ENCODE peak calls at places on chromosomes 4 and X, in ten cellular contexts. T, X, R, C, U, N, Z, A, I and K are unnamed samples.

GRCh38 chr4:89754531-89754930 is 82.4 kb downstream of the SNCA start:
- DNase-seq in T (no peak), X (no peak), R (no peak), C (no peak), U (no peak), N (peak; percentile 43), Z (no peak), A (no peak), I (no peak), K (no peak)

GRCh38 chr4:6732441-6733357 is 16.7 kb downstream of the BLOC1S4 start:
- DNase-seq in T (peak; percentile 85), X (no peak), R (no peak), C (no peak), U (peak; percentile 94), N (peak; percentile 96), Z (peak; percentile 80), A (peak; percentile 48), I (peak; percentile 93), K (peak; percentile 85)

GRCh38 chrX:53073115-53073581 is 9.0 kb upstream of the TSPYL2 start:
- DNase-seq in T (no peak), X (no peak), R (no peak), C (no peak), U (no peak), N (no peak), Z (no peak), A (no peak), I (no peak), K (no peak)

GRCh38 chrX:14409341-14409740 is 120.0 kb upstream of the GLRA2 start:
- DNase-seq in T (no peak), X (no peak), R (no peak), C (no peak), U (no peak), N (no peak), Z (no peak), A (no peak), I (no peak), K (peak; percentile 22)

GRCh38 chr4:40586034-40586433 is 43.6 kb downstream of the RBM47 start:
- DNase-seq in T (no peak), X (no peak), R (no peak), C (no peak), U (peak; percentile 47), N (peak; percentile 53), Z (no peak), A (no peak), I (no peak), K (no peak)

GRCh38 chr4:25154594-25155265 is 5.5 kb downstream of the SEPSECS start:
- DNase-seq in T (peak; percentile 31), X (no peak), R (no peak), C (no peak), U (no peak), N (no peak), Z (no peak), A (no peak), I (no peak), K (no peak)

GRCh38 chr4:108359936-108360681 is 191.4 kb upstream of the LEF1 start:
- DNase-seq in T (no peak), X (no peak), R (no peak), C (peak; percentile 70), U (no peak), N (no peak), Z (no peak), A (no peak), I (no peak), K (no peak)

GRCh38 chr4:8494983-8495548 is 54.5 kb downstream of the TRMT44 start:
- DNase-seq in T (no peak), X (no peak), R (no peak), C (no peak), U (no peak), N (no peak), Z (no peak), A (no peak), I (no peak), K (no peak)

GRCh38 chrX:129981752-129982299 is 609 bp upstream of the BCORL1 start:
- DNase-seq in T (no peak), X (no peak), R (peak; percentile 13), C (no peak), U (no peak), N (no peak), Z (no peak), A (no peak), I (no peak), K (no peak)

GRCh38 chrX:129981207-129981553 is 1.3 kb upstream of the BCORL1 start:
- DNase-seq in T (no peak), X (no peak), R (no peak), C (no peak), U (no peak), N (no peak), Z (no peak), A (no peak), I (no peak), K (no peak)

GRCh38 chrX:129983575-129984131 is 1.2 kb downstream of the BCORL1 start:
- DNase-seq in T (no peak), X (no peak), R (no peak), C (no peak), U (no peak), N (no peak), Z (peak; percentile 65), A (no peak), I (no peak), K (no peak)

GRCh38 chrX:129982300-129983246 is at the start of gene BCORL1:
- DNase-seq in T (peak; percentile 90), X (peak; percentile 66), R (peak; percentile 83), C (peak; percentile 97), U (peak; percentile 89), N (peak; percentile 92), Z (peak; percentile 97), A (peak; percentile 91), I (peak; percentile 96), K (peak; percentile 84)

DNA sequence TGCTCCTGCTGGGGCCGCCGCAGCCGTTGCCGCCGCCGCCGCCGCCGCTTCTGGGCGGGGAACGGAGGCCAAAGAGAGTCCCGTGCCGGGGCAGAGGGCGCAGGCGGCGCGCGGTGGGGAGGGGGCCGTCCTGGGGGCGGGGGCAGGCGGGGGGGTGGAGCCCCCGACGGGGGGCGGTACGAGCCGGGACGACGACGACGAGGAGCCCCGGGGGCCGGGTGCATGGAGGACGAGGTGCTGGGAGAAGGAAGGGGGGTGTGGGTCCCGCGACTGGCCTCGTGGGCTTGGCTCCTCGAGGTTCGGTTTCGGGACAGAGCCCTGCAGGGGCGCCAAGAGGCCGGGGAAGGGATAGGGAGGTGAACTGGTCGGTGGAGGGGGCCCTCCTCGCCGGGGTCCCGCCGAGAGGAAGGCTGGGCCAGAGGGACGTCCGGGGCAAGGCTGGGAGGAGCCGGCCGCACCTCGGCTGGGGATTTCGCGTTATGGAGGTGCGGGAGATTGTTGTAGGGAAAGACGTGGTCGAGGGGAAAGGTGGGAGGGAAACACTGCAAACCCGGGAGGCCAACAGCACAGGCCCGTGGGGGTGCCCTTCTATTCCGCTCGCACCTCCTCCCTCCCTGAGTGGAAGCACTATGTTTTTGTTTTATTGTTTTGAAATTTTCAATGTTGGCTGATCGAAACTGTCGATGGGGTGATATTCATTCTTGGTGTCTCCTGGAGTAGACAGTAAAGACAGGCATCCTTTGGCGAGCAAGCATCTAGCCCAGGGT is 1.9 kb downstream of the BCORL1 start:
- DNase-seq in T (no peak), X (no peak), R (peak; percentile 29), C (no peak), U (no peak), N (peak; percentile 3), Z (peak; percentile 67), A (no peak), I (peak; percentile 21), K (no peak)
- H3K27ac ChIP-seq in T (peak overlapping the region; percentile 55), X (no peak overlapping the region), R (no peak overlapping the region), C (no peak overlapping the region), U (peak overlapping the region; percentile 20), N (no peak overlapping the region), Z (peak overlapping the region; percentile 38), A (no peak overlapping the region), I (peak overlapping the region; percentile 64), K (no peak overlapping the region)

GRCh38 chr4:105495667-105496066 is 21.8 kb upstream of the PPA2 start:
- DNase-seq in T (no peak), X (no peak), R (no peak), C (no peak), U (no peak), N (no peak), Z (no peak), A (no peak), I (no peak), K (no peak)

GRCh38 chr4:105496899-105497298 is 23.0 kb upstream of the PPA2 start:
- DNase-seq in T (no peak), X (no peak), R (no peak), C (no peak), U (no peak), N (no peak), Z (no peak), A (no peak), I (no peak), K (no peak)
- H3K27ac ChIP-seq in T (no peak overlapping the region), X (no peak overlapping the region), R (no peak overlapping the region), C (no peak overlapping the region), U (no peak overlapping the region), N (no peak overlapping the region), Z (no peak overlapping the region), A (no peak overlapping the region), I (no peak overlapping the region), K (no peak overlapping the region)

GRCh38 chr4:118082182-118082581 is 47.9 kb downstream of the NDST3 start:
- DNase-seq in T (no peak), X (no peak), R (no peak), C (no peak), U (no peak), N (no peak), Z (no peak), A (no peak), I (no peak), K (no peak)

GRCh38 chr4:118076958-118077766 is 42.9 kb downstream of the NDST3 start:
- DNase-seq in T (no peak), X (no peak), R (no peak), C (no peak), U (peak; percentile 34), N (peak; percentile 0), Z (no peak), A (no peak), I (peak; percentile 57), K (peak; percentile 45)

DNA sequence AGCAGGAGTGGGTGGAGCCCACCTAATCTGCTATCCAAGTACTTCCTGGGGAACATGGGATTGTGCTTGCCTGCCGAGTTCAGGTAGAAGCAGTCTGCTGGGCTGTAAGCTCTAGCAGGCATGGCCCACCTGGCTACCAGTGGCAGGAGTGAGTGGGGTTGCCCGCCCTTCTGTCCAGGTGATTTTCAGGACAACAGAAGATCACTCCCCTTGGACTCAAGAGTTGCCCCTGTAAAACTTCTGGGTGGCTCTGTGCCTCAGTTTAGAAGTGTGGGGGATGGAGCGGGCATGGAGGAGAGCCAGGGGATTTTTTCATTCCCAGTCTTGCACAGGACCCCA is 43.5 kb downstream of the NDST3 start:
- DNase-seq in T (no peak), X (no peak), R (no peak), C (no peak), U (no peak), N (no peak), Z (no peak), A (no peak), I (no peak), K (no peak)
- H3K27ac ChIP-seq in T (no peak overlapping the region), X (no peak overlapping the region), R (no peak overlapping the region), C (no peak overlapping the region), U (no peak overlapping the region), N (no peak overlapping the region), Z (no peak overlapping the region), A (no peak overlapping the region), I (no peak overlapping the region), K (no peak overlapping the region)

DNA sequence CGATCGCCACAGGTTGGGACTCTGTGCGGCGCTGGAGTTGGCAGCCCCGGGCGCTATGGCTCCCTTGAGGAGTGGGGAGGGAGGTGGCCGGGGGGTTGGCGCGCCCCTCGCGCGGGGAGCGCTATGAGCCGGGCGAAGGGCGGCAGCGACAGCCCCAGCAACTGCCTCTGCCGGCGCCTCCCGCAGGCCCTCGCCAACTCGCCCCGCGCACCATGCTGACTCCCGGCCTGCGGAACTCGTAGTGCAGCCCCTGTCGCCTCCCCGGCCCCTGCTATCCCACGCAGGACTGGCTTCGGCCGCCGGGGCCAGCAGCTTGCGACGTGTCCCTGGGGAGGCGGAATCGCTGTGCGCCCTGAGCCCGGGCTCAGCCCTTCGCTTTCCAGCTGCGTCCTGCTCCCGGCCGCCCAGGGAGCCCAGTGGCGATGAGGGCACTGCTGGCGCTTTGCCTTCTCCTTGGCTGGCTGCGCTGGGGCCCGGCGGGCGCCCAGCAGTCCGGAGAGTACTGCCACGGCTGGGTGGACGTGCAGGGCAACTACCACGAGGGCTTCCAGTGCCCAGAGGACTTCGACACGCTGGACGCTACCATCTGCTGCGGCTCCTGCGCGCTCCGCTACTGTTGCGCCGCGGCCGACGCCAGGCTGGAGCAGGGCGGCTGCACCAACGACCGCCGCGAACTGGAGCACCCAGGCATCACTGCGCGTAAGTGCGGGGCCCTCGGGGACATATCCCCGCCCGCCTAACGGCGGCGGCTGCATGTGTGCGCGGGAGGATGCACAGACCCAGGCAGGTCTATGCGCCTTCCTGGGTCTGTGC is 553 bp downstream of the SHISA3 start:
- DNase-seq in T (no peak), X (no peak), R (no peak), C (no peak), U (peak; percentile 12), N (peak; percentile 37), Z (no peak), A (no peak), I (peak; percentile 49), K (no peak)
- H3K27ac ChIP-seq in T (peak overlapping the region; percentile 20), X (no peak overlapping the region), R (no peak overlapping the region), C (peak overlapping the region; percentile 34), U (peak overlapping the region; percentile 28), N (no peak overlapping the region), Z (peak overlapping the region; percentile 72), A (no peak overlapping the region), I (no peak overlapping the region), K (no peak overlapping the region)